ENCODE peak calls at places on chromosomes 12 and 14, in four cellular contexts. T is cardiac muscle cell, H is colonic mucosa, B is thoracic aorta. R is an unnamed sample. For H3K4me1, the result is how much of the 10 kb centered on the place peaks cover.

GRCh38 chr12:45356822-45357546 is 141.1 kb downstream of the ANO6 start:
- DNase-seq in B (no peak), T (no peak), H (no peak), R (no peak)

GRCh38 chr12:98421336-98421735 is 94.1 kb upstream of the TMPO start:
- DNase-seq in H (no peak), B (no peak), T (no peak), R (no peak)

GRCh38 chr12:125245601-125246345 is 180.5 kb downstream of the AACS start:
- DNase-seq in B (no peak), T (no peak), H (no peak), R (no peak)

GRCh38 chr14:92922883-92923743 is at the start of gene CHGA:
- DNase-seq in T (peak), B (no peak), H (peak), R (peak)

GRCh38 chr14:94051115-94051514 is 25.0 kb downstream of the OTUB2 start:
- DNase-seq in B (no peak), H (peak), T (peak), R (peak)

GRCh38 chr14:51806026-51806590 is 54.3 kb upstream of the GNG2 start:
- DNase-seq in T (no peak), H (no peak), B (no peak), R (peak)

GRCh38 chr12:100716949-100717732 is 77.4 kb upstream of the ANO4 start:
- DNase-seq in T (peak), B (no peak), H (no peak), R (peak)

GRCh38 chr12:119115296-119115905 is 63.3 kb upstream of the HSPB8 start:
- DNase-seq in T (peak), H (peak), B (no peak), R (peak)

GRCh38 chr14:88013750-88014349 is 8.9 kb downstream of the GPR65 start:
- DNase-seq in B (no peak), T (peak), H (peak), R (peak)

GRCh38 chr14:105168979-105169507 is 467 bp upstream of the JAG2 start:
- DNase-seq in B (no peak), T (peak), H (no peak), R (no peak)

GRCh38 chr12:113591480-113591971 is 119.9 kb upstream of the LHX5 start:
- DNase-seq in H (no peak), T (no peak), B (no peak), R (peak)

GRCh38 chr12:116924558-116925453 is 14.1 kb downstream of the FBXW8 start:
- DNase-seq in H (no peak), B (no peak), T (peak), R (no peak)

GRCh38 chr12:54277823-54278276 is 2.1 kb downstream of the CBX5 start:
- DNase-seq in B (no peak), H (no peak), T (peak), R (no peak)

GRCh38 chr12:27094726-27095125 is 12.3 kb upstream of the C12orf71 start:
- DNase-seq in B (no peak), H (no peak), T (no peak), R (no peak)

GRCh38 chr14:89146291-89146690 is 270.7 kb downstream of the FOXN3 start:
- DNase-seq in H (no peak), T (no peak), B (no peak), R (no peak)

GRCh38 chr12:580813-581212 is 82.4 kb downstream of the NINJ2 start:
- DNase-seq in T (no peak), B (no peak), H (no peak), R (no peak)

GRCh38 chr12:119340604-119341003 is 6.1 kb downstream of the CCDC60 start:
- DNase-seq in H (no peak), T (no peak), B (no peak), R (no peak)

GRCh38 chr12:3155710-3156386 is 78.7 kb downstream of the TSPAN9 start:
- DNase-seq in H (no peak), B (no peak), T (no peak), R (no peak)

GRCh38 chr14:89720741-89721315 is 233.7 kb downstream of the EFCAB11 start:
- DNase-seq in H (no peak), T (no peak), B (no peak), R (no peak)

GRCh38 chr14:43729149-43729548 is 777.9 kb downstream of the FSCB start:
- DNase-seq in T (no peak), B (no peak), H (no peak), R (no peak)

GRCh38 chr14:36363704-36364103 is 43.3 kb upstream of the MBIP start:
- DNase-seq in H (no peak), T (no peak), B (no peak), R (no peak)

GRCh38 chr12:78036889-78037288 is 206.2 kb downstream of the NAV3 start:
- DNase-seq in T (no peak), H (no peak), B (no peak), R (no peak)

GRCh38 chr14:24234095-24235020 is 1.6 kb downstream of the GMPR2 start:
- DNase-seq in T (no peak), H (no peak), B (no peak), R (no peak)

GRCh38 chr12:106722854-106723253 is 51.6 kb upstream of the RIC8B start:
- DNase-seq in H (no peak), T (no peak), B (no peak), R (no peak)

GRCh38 chr14:34944744-34945143 is 38.0 kb upstream of the SRP54 start:
- DNase-seq in T (no peak), H (no peak), B (no peak), R (no peak)

DNA sequence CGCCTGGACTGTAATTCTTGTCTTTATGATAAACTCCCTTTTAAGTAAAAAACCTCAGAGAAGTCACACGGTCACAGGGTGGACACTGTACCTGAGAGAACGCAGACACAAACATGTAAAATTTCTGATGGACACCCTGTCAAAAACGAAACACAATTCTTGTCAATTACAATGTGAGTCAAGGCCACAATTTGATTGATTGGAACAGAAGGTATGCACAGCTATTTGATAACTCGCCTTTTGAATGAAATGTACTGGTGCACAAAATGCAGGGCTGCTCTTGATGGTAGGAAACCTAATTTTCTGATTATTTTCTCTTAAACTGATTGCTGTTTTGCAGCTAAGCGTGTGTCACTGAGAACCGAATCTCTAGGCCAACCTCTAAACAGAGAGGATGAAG is 9.2 kb downstream of the DNAH10 start:
- DNase-seq in T (no peak), B (no peak), H (no peak), R (no peak)
- TF ChIP-seq CTCF in T (no peak), B (no peak), H (no peak), R (no peak)

DNA sequence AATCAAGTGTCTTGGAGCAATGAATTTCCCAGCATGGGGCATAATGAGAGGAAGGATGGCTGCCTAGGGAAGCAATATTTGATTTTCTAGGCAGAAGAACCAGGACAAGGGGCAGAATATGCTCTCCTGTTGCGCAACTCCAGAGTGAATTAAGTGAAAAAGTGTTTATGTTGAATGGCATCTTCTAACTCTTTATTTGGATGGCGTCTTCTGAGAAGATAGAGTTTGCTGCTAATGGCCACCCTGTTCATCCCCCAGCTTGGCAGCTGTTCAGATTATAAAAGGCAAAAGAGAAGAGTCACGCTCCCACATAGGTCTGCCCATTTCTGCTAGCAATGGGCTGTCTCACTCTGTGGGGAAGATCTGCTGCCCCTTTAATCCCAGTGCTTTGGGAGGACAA is 1278.1 kb downstream of the AACS start:
- DNase-seq in H (no peak), T (no peak), B (no peak), R (no peak)
- H3K4me1 ChIP-seq in H (under half), T (under half), B (under half), R (under half)

GRCh38 chr14:22265319-22266140 is 323.5 kb downstream of the DAD1 start:
- DNase-seq in B (no peak), T (peak), H (no peak), R (no peak)
- TF ChIP-seq CTCF in B (no peak), T (peak), H (no peak), R (peak)

GRCh38 chr12:6201199-6201608 is 1.0 kb downstream of the CD9 start:
- DNase-seq in T (no peak), B (no peak), H (peak), R (peak)

GRCh38 chr12:6199531-6200265 is 502 bp upstream of the CD9 start:
- DNase-seq in T (peak), B (no peak), H (peak), R (no peak)

GRCh38 chr12:6199211-6199530 is 1.0 kb upstream of the CD9 start:
- DNase-seq in B (no peak), H (no peak), T (no peak), R (no peak)

GRCh38 chr12:6201775-6202292 is 1.6 kb downstream of the CD9 start:
- DNase-seq in T (no peak), B (no peak), H (peak), R (no peak)

DNA sequence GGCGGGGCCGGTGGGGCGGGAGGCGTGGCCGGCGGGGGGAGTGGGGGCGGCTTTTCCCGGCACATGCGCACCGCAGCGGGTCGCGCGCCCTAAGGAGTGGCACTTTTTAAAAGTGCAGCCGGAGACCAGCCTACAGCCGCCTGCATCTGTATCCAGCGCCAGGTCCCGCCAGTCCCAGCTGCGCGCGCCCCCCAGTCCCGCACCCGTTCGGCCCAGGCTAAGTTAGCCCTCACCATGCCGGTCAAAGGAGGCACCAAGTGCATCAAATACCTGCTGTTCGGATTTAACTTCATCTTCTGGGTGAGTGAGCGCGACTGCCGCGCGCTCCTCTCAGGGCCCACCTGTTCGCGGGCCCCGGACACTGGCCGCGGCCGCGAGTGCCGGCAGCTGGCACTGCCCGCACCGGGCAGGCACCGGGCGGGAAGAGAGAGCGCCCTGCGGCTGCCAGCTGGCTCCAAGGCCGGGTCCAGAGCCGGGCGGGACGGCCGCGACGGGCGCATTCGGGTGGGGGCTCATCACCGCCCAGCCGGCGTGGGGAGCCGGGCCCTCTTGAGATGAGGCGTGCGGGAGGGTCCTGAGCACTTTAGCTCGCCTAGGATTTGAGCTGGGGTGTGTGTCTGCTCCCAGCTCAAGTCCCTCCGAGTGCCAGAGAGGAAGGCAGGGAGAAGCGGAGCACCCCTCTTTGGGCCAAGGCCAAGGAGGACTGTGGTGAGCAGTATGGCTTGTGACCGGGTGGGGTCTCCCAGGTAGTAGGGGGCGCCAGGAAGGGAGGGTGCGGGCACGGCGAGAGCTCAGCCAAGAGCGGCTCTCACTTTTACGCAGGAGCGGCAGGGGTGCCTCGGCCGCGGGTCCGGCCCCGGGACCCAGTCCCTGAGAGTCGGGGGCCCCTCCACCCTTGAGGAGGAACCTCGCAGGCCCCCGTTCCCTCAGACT is at the start of gene CD9:
- DNase-seq in H (peak), T (no peak), B (no peak), R (peak)
- H3K4me1 ChIP-seq in H (under half), T (under half), B (half or more), R (under half)

DNA sequence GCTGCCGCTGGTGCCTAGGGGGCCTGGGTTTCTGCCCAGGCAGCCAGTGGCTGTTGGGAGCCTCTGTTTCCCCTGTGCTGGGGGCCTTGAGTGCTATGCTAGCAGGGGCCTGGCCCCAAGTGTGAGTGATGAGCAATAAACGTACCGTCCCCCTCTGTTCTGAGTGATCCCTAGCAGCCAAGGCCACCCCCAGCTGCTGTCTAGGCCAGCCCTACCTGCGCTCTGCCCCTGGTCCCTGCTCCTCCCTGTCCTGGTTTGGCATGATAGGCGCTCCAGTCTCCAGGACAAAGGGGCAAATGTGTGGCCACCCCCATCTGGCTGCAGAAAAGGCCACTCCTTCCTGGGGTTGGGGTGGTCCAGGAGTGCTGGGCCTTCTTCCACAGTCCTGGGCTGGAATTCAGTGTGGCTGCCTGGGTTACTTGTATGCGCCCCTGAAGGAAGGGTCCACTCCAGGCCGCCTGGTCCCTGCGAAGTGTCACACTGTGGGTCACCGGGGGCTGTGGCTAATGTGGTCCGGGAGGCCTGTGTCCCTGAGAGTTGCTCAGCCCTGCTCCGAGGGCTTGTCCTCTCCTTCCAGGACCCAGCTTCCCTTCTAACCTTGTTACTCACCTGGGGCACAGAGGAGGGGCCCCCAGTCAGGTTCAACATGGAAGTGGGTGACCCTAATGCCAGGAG is 7.0 kb downstream of the TRMT61A start:
- DNase-seq in B (no peak), H (no peak), T (no peak), R (no peak)
- TF ChIP-seq CTCF in B (no peak), H (no peak), T (no peak), R (no peak)

GRCh38 chr12:109111775-109112491 is 4.5 kb upstream of the ACACB start:
- DNase-seq in B (no peak), H (peak), T (peak), R (peak)
- H3K4me1 ChIP-seq in B (under half), H (under half), T (half or more), R (under half)

GRCh38 chr12:67649165-67650126 is 901 bp downstream of the DYRK2 start:
- DNase-seq in T (no peak), B (no peak), H (peak), R (peak)

GRCh38 chr12:67650528-67651379 is 2.2 kb downstream of the DYRK2 start:
- DNase-seq in H (peak), B (no peak), T (no peak), R (no peak)

GRCh38 chr12:67650127-67650495 is 1.6 kb downstream of the DYRK2 start:
- DNase-seq in T (no peak), H (peak), B (no peak), R (no peak)

GRCh38 chr12:67648306-67649164 is at the start of gene DYRK2:
- DNase-seq in H (peak), B (peak), T (peak), R (peak)

GRCh38 chr12:67651380-67651695 is 2.8 kb downstream of the DYRK2 start:
- DNase-seq in H (peak), B (no peak), T (peak), R (no peak)
- TF ChIP-seq CTCF in H (peak), B (no peak), T (peak), R (peak)

R was measured in BE2C.